ENCODE peak calls at places on chromosome 17, in five cellular contexts. E is hepatic stellate cell, K is GM06990, T is HS-27A, Z is NCI-H1694. A is an unnamed sample.

GRCh38 chr17:74919440-74920305 is 3.4 kb downstream of the USH1G start:
- DNase-seq in K (no peak), Z (no peak), T (no peak), E (peak), A (no peak)

GRCh38 chr17:9707917-9708316 is 62.6 kb downstream of the USP43 start:
- DNase-seq in K (no peak), T (no peak), E (no peak), Z (no peak), A (no peak)

GRCh38 chr17:6157716-6158115 is 87.5 kb downstream of the WSCD1 start:
- DNase-seq in Z (no peak), T (no peak), E (no peak), K (no peak), A (no peak)

GRCh38 chr17:16939606-16940115 is 32.3 kb downstream of the TNFRSF13B start:
- DNase-seq in K (no peak), T (no peak), Z (no peak), E (no peak), A (no peak)

GRCh38 chr17:78583091-78583490 is 5.9 kb upstream of the DNAH17 start:
- DNase-seq in K (no peak), Z (no peak), E (peak), T (no peak), A (no peak)

GRCh38 chr17:50934161-50934560 is 68.0 kb upstream of the TOB1 start:
- DNase-seq in E (no peak), Z (no peak), T (no peak), K (no peak), A (no peak)

GRCh38 chr17:43880420-43880991 is 26.8 kb downstream of the MPP2 start:
- DNase-seq in Z (peak), T (no peak), K (no peak), E (no peak), A (peak)

GRCh38 chr17:66637491-66637890 is 197.4 kb upstream of the CACNG5 start:
- DNase-seq in E (no peak), T (no peak), Z (no peak), K (no peak), A (no peak)

GRCh38 chr17:78514521-78514920 is 62.7 kb downstream of the DNAH17 start:
- DNase-seq in Z (no peak), E (no peak), K (no peak), T (no peak), A (no peak)

A was measured in Panc1.